ENCODE peak calls at places on chromosomes 13 and 19, in ten cellular contexts. S, L, B, A, E, Q, P, F, W and K are unnamed samples.

GRCh38 chr13:29496241-29496712 is 99.2 kb downstream of the SLC7A1 start:
- DNase-seq in L (no peak), E (no peak), Q (no peak), P (no peak), S (no peak), A (peak), B (no peak), W (no peak), F (peak), K (no peak)

GRCh38 chr13:59680429-59681024 is 483.2 kb downstream of the DIAPH3 start:
- DNase-seq in F (no peak), B (peak), S (peak), W (no peak), E (peak), L (no peak), A (no peak), Q (no peak), P (peak), K (no peak)

GRCh38 chr13:92821324-92821723 is 405.3 kb upstream of the GPC6 start:
- DNase-seq in A (no peak), W (no peak), L (no peak), S (no peak), E (no peak), Q (no peak), B (no peak), P (no peak), F (no peak), K (no peak)

GRCh38 chr19:46480409-46480808 is 9.0 kb upstream of the PNMA8A start:
- DNase-seq in A (no peak), F (no peak), B (no peak), S (peak), W (no peak), L (no peak), E (peak), Q (no peak), P (peak), K (no peak)

GRCh38 chr19:57269515-57270250 is 10.6 kb upstream of the ZNF460 start:
- DNase-seq in Q (no peak), S (peak), F (no peak), W (no peak), B (peak), P (peak), L (no peak), A (no peak), E (peak), K (no peak)

GRCh38 chr13:36371185-36371584 is 25.0 kb upstream of the SPART start:
- DNase-seq in S (no peak), W (no peak), L (no peak), B (no peak), E (no peak), A (no peak), Q (no peak), P (no peak), F (no peak), K (no peak)

GRCh38 chr19:44662686-44663085 is 8.6 kb upstream of the CEACAM19 start:
- DNase-seq in W (no peak), B (no peak), P (peak), A (no peak), L (no peak), S (peak), F (no peak), E (peak), Q (no peak), K (no peak)

GRCh38 chr13:95437561-95437960 is 115.0 kb upstream of the CLDN10 start:
- DNase-seq in P (no peak), E (peak), S (no peak), F (no peak), A (no peak), B (no peak), L (no peak), Q (no peak), W (no peak), K (no peak)

GRCh38 chr19:11754663-11755062 is 12.1 kb upstream of the ZNF441 start:
- DNase-seq in B (no peak), P (no peak), L (no peak), Q (no peak), E (no peak), A (no peak), W (no peak), F (no peak), S (no peak), K (no peak)

GRCh38 chr13:45179428-45179827 is 21.4 kb downstream of the KCTD4 start:
- DNase-seq in P (no peak), S (no peak), A (no peak), Q (no peak), W (no peak), E (peak), F (no peak), B (no peak), L (no peak), K (no peak)

GRCh38 chr19:54168174-54168917 is 4.6 kb downstream of the TMC4 start:
- DNase-seq in L (peak), S (peak), W (peak), B (peak), Q (peak), A (peak), E (peak), P (peak), F (peak), K (peak)

GRCh38 chr19:42544146-42544545 is 15.9 kb upstream of the CEACAM1 start:
- DNase-seq in P (no peak), B (no peak), A (no peak), F (no peak), L (no peak), S (no peak), Q (no peak), W (no peak), E (no peak), K (no peak)

GRCh38 chr13:77422724-77423123 is 95.8 kb upstream of the MYCBP2 start:
- DNase-seq in Q (no peak), A (no peak), E (no peak), L (no peak), F (no peak), W (no peak), P (no peak), B (no peak), S (no peak), K (no peak)

GRCh38 chr19:32870981-32871451 is 1.4 kb upstream of the SLC7A9 start:
- DNase-seq in L (no peak), Q (no peak), P (no peak), E (no peak), F (no peak), S (no peak), W (no peak), B (no peak), A (no peak), K (no peak)

GRCh38 chr13:36612242-36612641 is 61.6 kb upstream of the SERTM1 start:
- DNase-seq in W (no peak), S (no peak), B (no peak), A (no peak), Q (no peak), E (no peak), F (no peak), P (no peak), L (no peak), K (no peak)

GRCh38 chr13:32038353-32038752 is 6.8 kb downstream of the FRY start:
- DNase-seq in E (no peak), S (no peak), W (no peak), A (no peak), P (no peak), F (no peak), B (no peak), Q (no peak), L (no peak), K (no peak)

GRCh38 chr19:3835055-3835435 is 33.8 kb downstream of the ZFR2 start:
- DNase-seq in E (no peak), B (no peak), P (no peak), W (no peak), Q (no peak), S (no peak), L (no peak), F (no peak), A (no peak), K (no peak)

GRCh38 chr13:73657821-73658540 is 476.2 kb downstream of the KLF12 start:
- DNase-seq in P (peak), Q (no peak), A (peak), F (peak), E (peak), L (no peak), W (no peak), S (peak), B (peak), K (peak)

GRCh38 chr19:23203841-23204344 is 46.3 kb downstream of the ZNF724 start:
- DNase-seq in Q (no peak), F (no peak), S (no peak), E (peak), W (no peak), B (no peak), A (peak), P (no peak), L (no peak), K (no peak)

GRCh38 chr19:46337487-46337886 is 9.4 kb upstream of the PPP5C start:
- DNase-seq in S (no peak), B (no peak), W (no peak), A (no peak), F (no peak), P (no peak), E (no peak), Q (no peak), L (no peak), K (no peak)

GRCh38 chr13:74229242-74229641 is 95.0 kb upstream of the KLF12 start:
- DNase-seq in B (no peak), L (no peak), W (no peak), Q (no peak), F (no peak), A (no peak), S (no peak), E (no peak), P (no peak), K (no peak)

GRCh38 chr19:29673451-29674371 is 8.4 kb downstream of the PLEKHF1 start:
- DNase-seq in S (no peak), A (no peak), E (no peak), L (no peak), P (no peak), B (no peak), W (no peak), F (no peak), Q (no peak), K (no peak)
- H3K4me3 ChIP-seq in S (no peak), A (no peak), E (no peak), L (no peak), P (no peak), B (no peak), W (peak), F (no peak), Q (no peak), K (no peak)

DNA sequence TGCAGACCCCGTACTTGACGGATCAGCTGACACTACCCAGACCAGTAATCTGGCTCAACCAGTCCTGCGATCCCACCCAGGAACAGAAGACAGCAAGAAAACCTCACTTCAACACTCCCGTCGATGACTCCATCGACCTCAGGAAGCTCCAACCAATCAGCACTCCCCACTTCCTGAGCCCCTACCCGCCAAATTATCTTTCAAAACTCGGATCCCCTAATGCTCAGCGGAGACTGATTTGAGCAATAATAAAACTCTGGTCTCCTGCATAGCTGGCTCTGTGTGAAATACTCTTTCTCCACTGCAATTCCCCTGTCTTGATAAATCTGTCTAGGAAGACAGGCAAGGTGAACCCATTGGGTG is 1.2 kb downstream of the LSM4 start:
- DNase-seq in A (no peak), L (no peak), P (peak), S (peak), B (peak), E (no peak), W (no peak), F (no peak), Q (no peak), K (no peak)
- H3K4me3 ChIP-seq in A (peak), L (peak), P (peak), S (peak), B (peak), E (peak), W (peak), F (peak), Q (peak), K (peak)

DNA sequence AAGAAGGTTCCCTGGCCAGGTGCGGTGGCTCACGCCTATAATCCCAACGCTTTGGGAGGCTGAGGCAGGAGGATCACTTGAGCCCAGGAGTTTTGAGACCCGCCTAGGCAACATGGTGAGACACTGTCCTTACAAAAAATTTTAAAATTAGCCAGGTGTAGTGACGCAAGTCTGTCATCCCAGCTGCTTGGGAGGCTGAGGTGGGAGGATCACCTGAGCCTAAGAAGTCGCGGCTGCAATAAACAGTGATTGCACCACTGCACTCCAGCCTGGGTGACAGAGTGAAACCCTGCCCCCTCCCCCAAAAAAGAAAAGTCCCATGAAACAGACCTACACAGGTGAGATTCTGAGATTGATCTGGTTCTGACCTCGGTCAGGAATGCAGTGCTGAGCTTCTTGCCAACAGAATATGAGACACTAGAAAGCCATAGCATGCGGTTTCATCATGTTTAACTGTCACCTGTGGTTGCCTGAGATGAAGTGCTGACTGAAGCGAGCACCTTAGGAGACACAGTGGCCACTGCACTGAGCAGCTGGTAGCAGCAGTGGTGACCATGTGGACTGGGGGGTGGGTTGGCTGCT is 2.0 kb upstream of the A1BG start:
- DNase-seq in B (no peak), Q (peak), P (no peak), A (no peak), W (no peak), E (no peak), F (no peak), L (no peak), S (no peak), K (no peak)
- H3K4me3 ChIP-seq in B (no peak), Q (no peak), P (no peak), A (peak), W (no peak), E (no peak), F (no peak), L (no peak), S (no peak), K (no peak)

GRCh38 chr19:31419871-31420430 is 70.7 kb upstream of the TSHZ3 start:
- DNase-seq in B (no peak), L (no peak), P (no peak), S (no peak), F (no peak), Q (no peak), W (no peak), E (no peak), A (no peak), K (no peak)
- H3K4me3 ChIP-seq in B (no peak), L (no peak), P (no peak), S (no peak), F (no peak), Q (no peak), W (no peak), E (no peak), A (no peak), K (no peak)

GRCh38 chr13:111999352-111999751 is 67.6 kb upstream of the SOX1 start:
- DNase-seq in B (no peak), L (no peak), A (no peak), S (no peak), F (no peak), E (no peak), P (no peak), W (no peak), Q (no peak), K (no peak)
- H3K4me3 ChIP-seq in B (no peak), L (no peak), A (no peak), S (no peak), F (no peak), E (no peak), P (no peak), W (no peak), Q (no peak), K (no peak)

GRCh38 chr19:1290699-1291651 is 5.3 kb downstream of the EFNA2 start:
- DNase-seq in S (no peak), Q (no peak), L (no peak), P (no peak), A (no peak), W (no peak), B (no peak), F (no peak), E (no peak), K (no peak)
- H3K4me3 ChIP-seq in S (no peak), Q (no peak), L (no peak), P (no peak), A (no peak), W (no peak), B (no peak), F (no peak), E (no peak), K (no peak)

GRCh38 chr19:58468216-58468839 is 1.4 kb downstream of the ZNF324 start:
- DNase-seq in Q (no peak), A (no peak), W (no peak), L (no peak), F (no peak), S (no peak), B (no peak), P (peak), E (no peak), K (peak)
- H3K4me3 ChIP-seq in Q (no peak), A (no peak), W (no peak), L (peak), F (peak), S (no peak), B (peak), P (peak), E (peak), K (peak)

DNA sequence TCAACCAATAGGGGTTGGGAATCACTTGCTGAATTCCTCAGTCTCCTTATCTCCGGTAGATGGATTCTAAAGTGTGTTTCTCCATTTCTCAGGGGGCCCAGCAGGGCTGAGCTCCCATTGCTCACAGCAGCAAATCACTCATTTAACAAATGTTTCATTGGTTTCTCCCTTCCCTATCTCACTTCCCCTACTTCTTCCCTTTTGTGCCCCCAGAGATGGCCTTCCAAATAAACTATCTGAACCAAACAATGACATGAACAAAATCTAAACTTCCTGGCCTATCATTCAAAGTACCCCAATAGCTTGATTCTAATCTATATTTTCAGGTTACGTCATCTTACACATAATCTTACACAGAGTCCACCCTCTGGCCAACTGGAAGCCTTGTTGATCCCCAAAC is 60.4 kb downstream of the DLEU7 start:
- DNase-seq in W (no peak), L (no peak), F (no peak), P (no peak), E (no peak), A (no peak), S (no peak), Q (no peak), B (no peak), K (no peak)
- H3K4me3 ChIP-seq in W (no peak), L (no peak), F (no peak), P (no peak), E (no peak), A (no peak), S (no peak), Q (no peak), B (no peak), K (no peak)

GRCh38 chr13:49649244-49649962 is 21.1 kb downstream of the ARL11 start:
- DNase-seq in A (no peak), F (no peak), P (peak), L (no peak), E (peak), B (peak), S (peak), W (no peak), Q (no peak), K (no peak)
- H3K4me3 ChIP-seq in A (no peak), F (no peak), P (no peak), L (no peak), E (no peak), B (no peak), S (no peak), W (no peak), Q (no peak), K (no peak)

GRCh38 chr13:30619731-30620130 is 2.0 kb downstream of the USPL1 start:
- DNase-seq in F (no peak), A (no peak), W (no peak), L (no peak), B (no peak), Q (no peak), E (no peak), S (peak), P (no peak), K (no peak)
- H3K4me3 ChIP-seq in F (peak), A (peak), W (peak), L (peak), B (peak), Q (peak), E (peak), S (peak), P (peak), K (peak)